ENCODE peak calls at places on chromosomes 5 and 9, in five cellular contexts. One of them, this sample, is unnamed.
A peak's percentile ranks its signal among the peaks of the same experiment; 100 is the strongest.

GRCh38 chr5:79263-79662 is 12.7 kb upstream of the PLEKHG4B start:
- DNase-seq in T-helper 1 cell: no peak
- DNase-seq in NCI-H1092: no peak
- DNase-seq in activated T-helper 1 cell treated with Interleukin-2 at 50 U/mL for 16 hours: no peak
- DNase-seq in HCEC 1CT: no peak
- DNase-seq in this sample: no peak

GRCh38 chr9:17462869-17463464 is 115.9 kb upstream of the SH3GL2 start:
- DNase-seq in HCEC 1CT: peak; percentile 61
- DNase-seq in NCI-H1092: peak; percentile 49
- DNase-seq in T-helper 1 cell: no peak
- DNase-seq in activated T-helper 1 cell treated with Interleukin-2 at 50 U/mL for 16 hours: no peak
- DNase-seq in this sample: peak; percentile 70

GRCh38 chr5:27947088-27947487 is 908.7 kb upstream of the CDH9 start:
- DNase-seq in HCEC 1CT: no peak
- DNase-seq in NCI-H1092: no peak
- DNase-seq in activated T-helper 1 cell treated with Interleukin-2 at 50 U/mL for 16 hours: no peak
- DNase-seq in T-helper 1 cell: no peak
- DNase-seq in this sample: peak; percentile 34

GRCh38 chr9:136985027-136985602 is 2.3 kb downstream of the LCNL1 start:
- DNase-seq in T-helper 1 cell: no peak
- DNase-seq in HCEC 1CT: no peak
- DNase-seq in activated T-helper 1 cell treated with Interleukin-2 at 50 U/mL for 16 hours: no peak
- DNase-seq in NCI-H1092: no peak
- DNase-seq in this sample: no peak

GRCh38 chr9:115492869-115493268 is 374.9 kb upstream of the TNC start:
- DNase-seq in T-helper 1 cell: no peak
- DNase-seq in NCI-H1092: no peak
- DNase-seq in HCEC 1CT: no peak
- DNase-seq in activated T-helper 1 cell treated with Interleukin-2 at 50 U/mL for 16 hours: no peak
- DNase-seq in this sample: no peak

GRCh38 chr9:129026442-129027223 is 1.5 kb downstream of the SH3GLB2 start:
- DNase-seq in NCI-H1092: no peak
- DNase-seq in T-helper 1 cell: no peak
- DNase-seq in HCEC 1CT: no peak
- DNase-seq in activated T-helper 1 cell treated with Interleukin-2 at 50 U/mL for 16 hours: no peak
- DNase-seq in this sample: peak; percentile 68

GRCh38 chr5:10653751-10654400 is 90.0 kb downstream of the ANKRD33B start:
- DNase-seq in activated T-helper 1 cell treated with Interleukin-2 at 50 U/mL for 16 hours: no peak
- DNase-seq in HCEC 1CT: no peak
- DNase-seq in T-helper 1 cell: no peak
- DNase-seq in NCI-H1092: no peak
- DNase-seq in this sample: no peak

GRCh38 chr5:179866241-179867078 is 7.8 kb upstream of the MRNIP start:
- DNase-seq in activated T-helper 1 cell treated with Interleukin-2 at 50 U/mL for 16 hours: no peak
- DNase-seq in HCEC 1CT: no peak
- DNase-seq in NCI-H1092: no peak
- DNase-seq in T-helper 1 cell: no peak
- DNase-seq in this sample: no peak

GRCh38 chr5:129899454-129899853 is 4.8 kb upstream of the CHSY3 start:
- DNase-seq in HCEC 1CT: peak; percentile 61
- DNase-seq in NCI-H1092: no peak
- DNase-seq in T-helper 1 cell: no peak
- DNase-seq in activated T-helper 1 cell treated with Interleukin-2 at 50 U/mL for 16 hours: no peak
- DNase-seq in this sample: peak; percentile 0

GRCh38 chr5:10243660-10244240 is 5.9 kb downstream of the ATPSCKMT start:
- DNase-seq in NCI-H1092: no peak
- DNase-seq in activated T-helper 1 cell treated with Interleukin-2 at 50 U/mL for 16 hours: no peak
- DNase-seq in HCEC 1CT: no peak
- DNase-seq in T-helper 1 cell: no peak
- DNase-seq in this sample: no peak

GRCh38 chr5:77984587-77984986 is 208.4 kb upstream of the TBCA start:
- DNase-seq in NCI-H1092: no peak
- DNase-seq in T-helper 1 cell: no peak
- DNase-seq in HCEC 1CT: no peak
- DNase-seq in activated T-helper 1 cell treated with Interleukin-2 at 50 U/mL for 16 hours: no peak
- DNase-seq in this sample: no peak

GRCh38 chr9:91949293-91949945 is 609 bp downstream of the ROR2 start:
- DNase-seq in activated T-helper 1 cell treated with Interleukin-2 at 50 U/mL for 16 hours: no peak
- DNase-seq in T-helper 1 cell: no peak
- DNase-seq in HCEC 1CT: no peak
- DNase-seq in NCI-H1092: no peak
- DNase-seq in this sample: peak; percentile 44

GRCh38 chr9:6788175-6789016 is 30.6 kb downstream of the KDM4C start:
- DNase-seq in T-helper 1 cell: no peak
- DNase-seq in HCEC 1CT: peak; percentile 73
- DNase-seq in NCI-H1092: no peak
- DNase-seq in activated T-helper 1 cell treated with Interleukin-2 at 50 U/mL for 16 hours: no peak
- DNase-seq in this sample: no peak

GRCh38 chr5:177507165-177507564 is 2.5 kb downstream of the DOK3 start:
- DNase-seq in HCEC 1CT: no peak
- DNase-seq in activated T-helper 1 cell treated with Interleukin-2 at 50 U/mL for 16 hours: no peak
- DNase-seq in NCI-H1092: no peak
- DNase-seq in T-helper 1 cell: no peak
- DNase-seq in this sample: peak; percentile 26

GRCh38 chr9:122389799-122390481 is 19.1 kb downstream of the PTGS1 start:
- DNase-seq in T-helper 1 cell: no peak
- DNase-seq in NCI-H1092: peak; percentile 11
- DNase-seq in activated T-helper 1 cell treated with Interleukin-2 at 50 U/mL for 16 hours: no peak
- DNase-seq in HCEC 1CT: no peak
- DNase-seq in this sample: no peak

GRCh38 chr5:42993516-42994284 is 46.4 kb downstream of the ANXA2R start:
- DNase-seq in activated T-helper 1 cell treated with Interleukin-2 at 50 U/mL for 16 hours: peak; percentile 44
- DNase-seq in NCI-H1092: no peak
- DNase-seq in HCEC 1CT: peak; percentile 68
- DNase-seq in T-helper 1 cell: no peak
- DNase-seq in this sample: no peak

GRCh38 chr5:126998201-126998631 is 32.1 kb downstream of the MARCHF3 start:
- DNase-seq in activated T-helper 1 cell treated with Interleukin-2 at 50 U/mL for 16 hours: no peak
- DNase-seq in HCEC 1CT: peak; percentile 47
- DNase-seq in NCI-H1092: no peak
- DNase-seq in T-helper 1 cell: no peak
- DNase-seq in this sample: no peak

GRCh38 chr9:119091074-119091473 is 278.2 kb downstream of the BRINP1 start:
- DNase-seq in activated T-helper 1 cell treated with Interleukin-2 at 50 U/mL for 16 hours: no peak
- DNase-seq in NCI-H1092: no peak
- DNase-seq in HCEC 1CT: peak; percentile 6
- DNase-seq in T-helper 1 cell: no peak
- DNase-seq in this sample: no peak

GRCh38 chr5:88944751-88945507 is 61.9 kb upstream of the MEF2C start:
- DNase-seq in activated T-helper 1 cell treated with Interleukin-2 at 50 U/mL for 16 hours: no peak
- DNase-seq in HCEC 1CT: peak; percentile 22
- DNase-seq in T-helper 1 cell: no peak
- DNase-seq in NCI-H1092: no peak
- DNase-seq in this sample: peak; percentile 30

GRCh38 chr9:136287960-136288753 is 15.7 kb downstream of the CCDC187 start:
- DNase-seq in T-helper 1 cell: peak; percentile 2
- DNase-seq in HCEC 1CT: no peak
- DNase-seq in NCI-H1092: no peak
- DNase-seq in activated T-helper 1 cell treated with Interleukin-2 at 50 U/mL for 16 hours: no peak
- DNase-seq in this sample: no peak

GRCh38 chr5:65102501-65102825 is 333.7 kb downstream of the CWC27 start:
- DNase-seq in T-helper 1 cell: no peak
- DNase-seq in activated T-helper 1 cell treated with Interleukin-2 at 50 U/mL for 16 hours: no peak
- DNase-seq in NCI-H1092: no peak
- DNase-seq in HCEC 1CT: peak; percentile 24
- DNase-seq in this sample: no peak

GRCh38 chr9:27337833-27338526 is 41.0 kb upstream of the EQTN start:
- DNase-seq in activated T-helper 1 cell treated with Interleukin-2 at 50 U/mL for 16 hours: no peak
- DNase-seq in T-helper 1 cell: no peak
- DNase-seq in HCEC 1CT: no peak
- DNase-seq in NCI-H1092: no peak
- DNase-seq in this sample: no peak

GRCh38 chr9:1869843-1870242 is 145.3 kb upstream of the SMARCA2 start:
- DNase-seq in NCI-H1092: no peak
- DNase-seq in activated T-helper 1 cell treated with Interleukin-2 at 50 U/mL for 16 hours: no peak
- DNase-seq in HCEC 1CT: no peak
- DNase-seq in T-helper 1 cell: no peak
- DNase-seq in this sample: peak; percentile 30

GRCh38 chr5:154352960-154353548 is 92.7 kb upstream of the SAP30L start:
- DNase-seq in HCEC 1CT: no peak
- DNase-seq in NCI-H1092: no peak
- DNase-seq in T-helper 1 cell: no peak
- DNase-seq in activated T-helper 1 cell treated with Interleukin-2 at 50 U/mL for 16 hours: no peak
- DNase-seq in this sample: no peak

GRCh38 chr5:140298183-140298601 is 4.7 kb downstream of the PFDN1 start:
- DNase-seq in HCEC 1CT: peak; percentile 84
- DNase-seq in activated T-helper 1 cell treated with Interleukin-2 at 50 U/mL for 16 hours: no peak
- DNase-seq in T-helper 1 cell: no peak
- DNase-seq in NCI-H1092: no peak
- DNase-seq in this sample: no peak

GRCh38 chr5:104513621-104514020 is 951.0 kb upstream of the NUDT12 start:
- DNase-seq in T-helper 1 cell: no peak
- DNase-seq in NCI-H1092: no peak
- DNase-seq in activated T-helper 1 cell treated with Interleukin-2 at 50 U/mL for 16 hours: no peak
- DNase-seq in HCEC 1CT: no peak
- DNase-seq in this sample: no peak

GRCh38 chr9:77661696-77662095 is 13.6 kb upstream of the GNA14 start:
- DNase-seq in HCEC 1CT: no peak
- DNase-seq in NCI-H1092: no peak
- DNase-seq in activated T-helper 1 cell treated with Interleukin-2 at 50 U/mL for 16 hours: no peak
- DNase-seq in T-helper 1 cell: no peak
- DNase-seq in this sample: no peak

GRCh38 chr5:93585054-93585751 is 2.2 kb downstream of the NR2F1 start:
- DNase-seq in T-helper 1 cell: no peak
- DNase-seq in NCI-H1092: no peak
- DNase-seq in activated T-helper 1 cell treated with Interleukin-2 at 50 U/mL for 16 hours: no peak
- DNase-seq in HCEC 1CT: peak; percentile 42
- DNase-seq in this sample: peak; percentile 43

GRCh38 chr5:36205329-36205728 is 36.4 kb downstream of the NADK2 start:
- DNase-seq in T-helper 1 cell: no peak
- DNase-seq in activated T-helper 1 cell treated with Interleukin-2 at 50 U/mL for 16 hours: no peak
- DNase-seq in HCEC 1CT: no peak
- DNase-seq in NCI-H1092: no peak
- DNase-seq in this sample: no peak

GRCh38 chr5:111762895-111763294 is 5.9 kb upstream of the NREP start:
- DNase-seq in activated T-helper 1 cell treated with Interleukin-2 at 50 U/mL for 16 hours: no peak
- DNase-seq in T-helper 1 cell: no peak
- DNase-seq in HCEC 1CT: no peak
- DNase-seq in NCI-H1092: no peak
- DNase-seq in this sample: no peak

GRCh38 chr5:142079243-142079642 is 29.3 kb upstream of the NDFIP1 start:
- DNase-seq in T-helper 1 cell: no peak
- DNase-seq in HCEC 1CT: no peak
- DNase-seq in NCI-H1092: peak; percentile 68
- DNase-seq in activated T-helper 1 cell treated with Interleukin-2 at 50 U/mL for 16 hours: no peak
- DNase-seq in this sample: no peak

GRCh38 chr5:169300468-169301385 is at the start of gene SLIT3:
- DNase-seq in T-helper 1 cell: no peak
- DNase-seq in HCEC 1CT: no peak
- DNase-seq in activated T-helper 1 cell treated with Interleukin-2 at 50 U/mL for 16 hours: no peak
- DNase-seq in NCI-H1092: no peak
- DNase-seq in this sample: peak; percentile 68

GRCh38 chr9:109014267-109015025 is 1.1 kb upstream of the CTNNAL1 start:
- DNase-seq in activated T-helper 1 cell treated with Interleukin-2 at 50 U/mL for 16 hours: no peak
- DNase-seq in T-helper 1 cell: no peak
- DNase-seq in HCEC 1CT: no peak
- DNase-seq in NCI-H1092: no peak
- DNase-seq in this sample: peak; percentile 30

GRCh38 chr9:129712595-129713524 is 40.0 kb downstream of the PTGES start:
- DNase-seq in HCEC 1CT: peak; percentile 33
- DNase-seq in T-helper 1 cell: no peak
- DNase-seq in NCI-H1092: no peak
- DNase-seq in activated T-helper 1 cell treated with Interleukin-2 at 50 U/mL for 16 hours: no peak
- DNase-seq in this sample: peak; percentile 16

GRCh38 chr5:45692481-45692880 is 3.7 kb downstream of the HCN1 start:
- DNase-seq in activated T-helper 1 cell treated with Interleukin-2 at 50 U/mL for 16 hours: no peak
- DNase-seq in T-helper 1 cell: no peak
- DNase-seq in NCI-H1092: no peak
- DNase-seq in HCEC 1CT: no peak
- DNase-seq in this sample: no peak

GRCh38 chr5:33736510-33736909 is 155.3 kb downstream of the ADAMTS12 start:
- DNase-seq in activated T-helper 1 cell treated with Interleukin-2 at 50 U/mL for 16 hours: no peak
- DNase-seq in HCEC 1CT: peak; percentile 92
- DNase-seq in NCI-H1092: no peak
- DNase-seq in T-helper 1 cell: no peak
- DNase-seq in this sample: no peak

GRCh38 chr5:172501708-172502379 is 47.5 kb upstream of the SH3PXD2B start:
- DNase-seq in T-helper 1 cell: no peak
- DNase-seq in HCEC 1CT: no peak
- DNase-seq in activated T-helper 1 cell treated with Interleukin-2 at 50 U/mL for 16 hours: no peak
- DNase-seq in NCI-H1092: no peak
- DNase-seq in this sample: no peak